ENCODE peak calls at places on chromosomes 1 and 21, in five cellular contexts. H, Z, E, U and A are unnamed samples.

GRCh38 chr1:29643838-29644440 is 407.6 kb downstream of the PTPRU start:
- DNase-seq in E (no peak), U (no peak), Z (no peak), H (no peak), A (no peak)

GRCh38 chr1:204577794-204578478 is 61.7 kb downstream of the MDM4 start:
- DNase-seq in H (no peak), Z (no peak), U (no peak), E (no peak), A (no peak)

GRCh38 chr21:16198546-16198945 is 468.8 kb downstream of the USP25 start:
- DNase-seq in Z (no peak), H (no peak), U (no peak), E (no peak), A (peak)

GRCh38 chr1:23964790-23965740 is 5.4 kb downstream of the PNRC2 start:
- DNase-seq in E (no peak), H (no peak), U (no peak), Z (no peak), A (peak)

GRCh38 chr1:236896716-236897115 is 101.6 kb downstream of the MTR start:
- DNase-seq in H (no peak), U (no peak), E (no peak), Z (no peak), A (no peak)

GRCh38 chr1:187621961-187622360 is 793.2 kb downstream of the PLA2G4A start:
- DNase-seq in Z (peak), H (peak), E (no peak), U (no peak), A (peak)

GRCh38 chr21:37565530-37566223 is 199.1 kb downstream of the DYRK1A start:
- DNase-seq in H (peak), E (peak), U (peak), Z (no peak), A (no peak)

GRCh38 chr1:211126622-211127021 is 7.3 kb downstream of the KCNH1 start:
- DNase-seq in H (no peak), U (no peak), Z (no peak), E (no peak), A (no peak)

GRCh38 chr1:20093940-20094391 is 24.0 kb downstream of the PLA2G5 start:
- DNase-seq in H (no peak), E (no peak), Z (no peak), U (no peak), A (no peak)

GRCh38 chr1:225509376-225509707 is 81.5 kb upstream of the LBR start:
- DNase-seq in Z (no peak), H (no peak), U (no peak), E (no peak), A (no peak)

DNA sequence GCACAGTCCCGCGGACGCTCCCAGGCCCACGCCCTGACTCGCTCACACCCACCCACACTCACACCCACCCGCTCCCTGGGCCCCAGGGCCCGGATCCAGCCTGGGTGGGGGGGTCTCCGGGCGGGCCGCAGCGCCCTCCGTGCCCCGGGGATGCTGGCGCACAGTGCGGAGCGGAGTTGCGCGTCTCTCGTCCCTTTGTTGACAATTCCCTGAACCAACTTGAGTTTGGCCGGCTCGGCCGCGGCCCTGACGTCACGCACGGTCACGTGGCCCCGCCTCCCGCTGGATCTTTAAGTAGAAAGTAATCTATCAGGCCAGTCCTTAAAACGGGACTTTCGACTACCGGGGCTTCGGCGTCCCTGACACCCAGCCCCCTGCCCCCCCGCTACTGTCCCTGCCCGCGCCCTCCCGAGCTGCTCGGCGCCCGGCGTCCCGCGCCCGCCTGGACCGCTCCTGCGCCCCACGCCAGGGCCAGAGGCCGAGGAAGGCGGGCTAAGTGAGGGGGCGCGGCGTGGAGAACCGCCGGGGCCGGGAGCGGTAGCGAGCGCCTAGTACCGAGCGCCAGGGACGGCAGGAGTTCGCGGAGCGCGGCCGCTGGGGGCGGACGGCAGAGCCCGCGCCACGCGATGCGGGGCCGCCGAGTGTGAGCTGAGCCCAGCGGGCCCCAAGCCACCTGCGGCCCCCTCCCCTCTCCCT is at the start of gene FOXD3:
- DNase-seq in E (peak), Z (no peak), U (peak), H (peak), A (peak)
- TF ChIP-seq MYC in E (no peak), Z (no peak), U (no peak), H (no peak), A (no peak)

GRCh38 chr21:24369278-24369677 is 1238.0 kb downstream of the MRPL39 start:
- DNase-seq in H (no peak), Z (no peak), E (no peak), U (no peak), A (no peak)
- TF ChIP-seq MYC in H (no peak), Z (no peak), E (no peak), U (no peak), A (no peak)

GRCh38 chr1:18802231-18802630 is 57.2 kb downstream of the TAS1R2 start:
- DNase-seq in E (no peak), H (no peak), Z (no peak), U (no peak), A (no peak)

GRCh38 chr1:18800258-18800657 is 59.2 kb downstream of the TAS1R2 start:
- DNase-seq in U (peak), H (no peak), Z (no peak), E (no peak), A (no peak)

GRCh38 chr1:18798533-18799445 is 60.7 kb downstream of the TAS1R2 start:
- DNase-seq in E (no peak), H (no peak), Z (no peak), U (no peak), A (no peak)

GRCh38 chr1:18796950-18797349 is 62.5 kb downstream of the TAS1R2 start:
- DNase-seq in E (no peak), Z (no peak), H (no peak), U (no peak), A (no peak)

DNA sequence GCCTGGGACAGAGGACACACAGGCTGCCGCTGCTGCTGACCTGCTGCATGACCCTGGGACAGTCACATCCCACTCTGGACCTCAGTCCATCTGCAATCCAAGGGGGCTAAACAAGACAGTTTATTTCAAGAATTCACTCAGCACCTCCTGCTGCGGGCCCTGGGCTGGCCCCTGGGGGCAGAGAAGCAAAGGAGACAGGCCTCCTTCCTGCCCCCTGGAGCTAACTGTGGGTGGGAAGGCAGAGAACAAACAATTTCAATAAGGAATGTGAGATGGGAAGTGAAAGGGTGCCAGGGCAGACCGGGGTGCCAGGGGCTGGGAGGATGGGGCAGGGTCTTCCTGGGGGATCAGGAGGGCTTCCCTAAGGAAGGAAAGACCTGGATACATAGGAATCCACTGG is 60.0 kb downstream of the TAS1R2 start:
- DNase-seq in Z (no peak), U (peak), H (no peak), E (no peak), A (no peak)
- TF ChIP-seq MYC in Z (no peak), U (no peak), H (no peak), E (no peak), A (no peak)

GRCh38 chr1:156249593-156249992 is 1.7 kb upstream of the PAQR6 start:
- DNase-seq in E (no peak), Z (no peak), U (no peak), H (no peak), A (no peak)

GRCh38 chr1:156246762-156247459 is 945 bp downstream of the PAQR6 start:
- DNase-seq in U (no peak), Z (no peak), E (no peak), H (no peak), A (no peak)

GRCh38 chr1:156246241-156246761 is 1.6 kb downstream of the PAQR6 start:
- DNase-seq in U (no peak), H (peak), E (no peak), Z (no peak), A (no peak)

GRCh38 chr1:156248323-156248683 is 447 bp upstream of the PAQR6 start:
- DNase-seq in Z (no peak), E (no peak), H (no peak), U (no peak), A (no peak)

DNA sequence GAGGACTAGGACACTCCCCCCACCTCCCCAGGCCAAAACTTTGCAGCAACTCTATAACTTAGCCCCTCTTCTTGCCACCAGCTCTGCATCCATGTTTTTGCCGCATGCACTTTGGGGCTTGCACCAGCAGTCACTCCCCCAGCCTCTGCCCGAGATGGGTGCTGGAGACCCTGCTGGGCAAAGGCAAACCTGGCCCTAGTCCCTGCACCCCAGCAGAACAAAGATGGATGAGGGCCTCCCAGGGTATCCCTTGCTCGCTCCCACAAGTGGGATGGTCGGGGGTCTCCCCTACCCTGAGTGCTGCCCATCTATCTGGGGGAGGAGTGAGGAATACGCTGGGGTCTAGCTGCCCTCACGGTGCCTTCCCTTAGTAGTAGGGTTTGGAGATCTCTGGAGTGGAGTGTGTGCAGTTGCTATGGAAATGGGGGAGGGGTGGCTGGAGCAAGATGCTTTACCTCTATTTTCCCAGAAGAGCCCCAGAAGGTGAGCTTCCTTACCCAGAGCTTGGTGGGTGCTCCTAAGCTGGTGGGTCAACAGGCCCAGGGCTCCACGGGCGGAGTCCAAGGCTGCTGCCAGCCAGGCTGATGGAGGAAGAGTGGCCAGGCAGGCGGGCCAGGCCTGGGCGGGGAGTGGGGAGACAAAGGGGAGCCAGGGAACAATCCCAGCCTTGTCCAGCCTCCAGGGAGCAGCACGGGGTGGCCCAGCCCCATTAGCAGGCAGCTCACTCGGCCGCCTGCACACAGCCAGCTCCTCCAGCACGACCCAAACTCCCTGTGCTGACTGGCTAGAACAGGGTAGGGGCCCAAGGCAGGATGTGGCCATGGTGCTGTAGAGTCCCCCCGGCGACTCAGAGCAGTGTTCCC is at the start of gene PAQR6:
- DNase-seq in E (no peak), H (no peak), U (no peak), Z (no peak), A (no peak)
- TF ChIP-seq MYC in E (no peak), H (no peak), U (no peak), Z (no peak), A (no peak)

DNA sequence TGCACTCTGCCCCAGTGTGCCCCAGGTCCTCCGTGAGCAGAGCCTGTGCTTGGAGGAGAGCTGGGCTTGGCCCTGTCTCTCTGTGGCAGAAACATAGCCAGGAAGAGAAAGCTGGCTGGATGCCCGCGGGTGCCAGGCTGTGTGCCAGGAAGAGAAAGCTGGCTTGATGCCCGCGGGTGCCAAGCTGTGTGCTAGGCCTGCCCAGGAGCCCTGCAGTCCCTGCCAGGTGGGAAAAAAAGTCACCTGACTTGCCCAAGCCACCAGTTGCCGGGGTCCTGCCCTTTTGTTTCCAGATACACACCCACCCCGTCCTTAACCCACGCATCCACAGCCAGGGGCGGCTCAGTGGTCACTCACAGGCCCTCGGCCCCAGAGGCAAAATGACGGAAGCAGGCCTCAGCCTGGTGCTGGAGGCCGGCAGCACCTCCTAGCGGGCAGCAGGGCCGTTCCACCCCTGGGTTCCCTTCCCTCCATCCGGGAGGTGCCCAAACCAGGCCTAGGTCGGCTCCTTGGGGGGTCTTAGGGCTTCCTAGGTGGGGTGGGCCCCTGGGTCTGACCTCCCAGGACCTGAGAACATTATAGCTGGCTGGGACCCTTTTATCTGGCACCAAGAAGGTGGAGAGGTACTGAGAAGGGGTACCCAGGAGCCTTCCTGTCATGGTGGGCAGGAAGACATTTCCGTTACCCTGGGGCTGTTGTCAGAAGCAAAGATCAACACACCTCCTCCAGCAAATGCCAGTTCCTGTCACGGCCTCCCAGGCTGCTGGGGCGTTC is 9.1 kb downstream of the ITGB2 start:
- DNase-seq in H (no peak), Z (no peak), U (peak), E (peak), A (peak)
- TF ChIP-seq MYC in H (no peak), Z (no peak), U (no peak), E (no peak), A (no peak)

GRCh38 chr1:93120614-93121013 is 41.5 kb downstream of the MTF2 start:
- DNase-seq in Z (no peak), U (no peak), H (no peak), E (no peak), A (no peak)

GRCh38 chr1:93124556-93125368 is 45.7 kb downstream of the MTF2 start:
- DNase-seq in U (no peak), E (no peak), Z (no peak), H (no peak), A (no peak)

DNA sequence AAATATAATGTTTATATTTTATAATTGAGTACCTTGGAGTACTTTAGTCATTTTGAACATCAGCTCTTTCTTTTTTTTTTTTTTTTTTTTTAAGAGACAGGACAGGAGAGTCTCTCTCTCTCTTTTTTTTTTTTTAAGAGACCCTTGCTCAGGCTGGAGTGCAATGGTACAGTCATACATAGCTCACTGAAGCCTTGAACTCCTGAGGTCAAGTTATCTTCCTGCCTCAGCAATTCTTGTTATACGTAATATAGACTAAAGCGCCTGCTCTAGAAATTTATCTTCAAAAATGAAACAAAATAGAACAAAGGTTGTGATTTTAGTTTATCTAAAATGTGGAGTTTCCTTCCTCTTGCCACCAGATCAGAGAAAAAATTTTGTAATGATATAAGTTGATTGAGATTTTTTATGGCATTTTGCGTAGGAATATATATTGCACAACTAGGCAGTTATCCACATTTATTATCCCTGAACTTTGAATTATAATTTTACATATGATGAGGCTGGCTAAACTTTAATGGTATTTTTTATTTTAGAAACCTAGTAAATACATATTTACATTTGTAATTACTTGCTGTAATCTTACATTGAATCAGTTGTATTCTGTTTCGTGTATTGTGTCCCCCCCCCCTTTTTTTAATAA is 44.2 kb downstream of the MTF2 start:
- DNase-seq in Z (no peak), U (no peak), H (no peak), E (no peak), A (peak)
- TF ChIP-seq MYC in Z (no peak), U (no peak), H (no peak), E (no peak), A (no peak)

GRCh38 chr1:53959664-53960250 is 13.6 kb downstream of the LRRC42 start:
- DNase-seq in E (peak), U (peak), Z (no peak), H (peak), A (peak)
- TF ChIP-seq MYC in E (no peak), U (no peak), Z (no peak), H (no peak), A (no peak)

GRCh38 chr1:55472784-55473183 is 257.6 kb upstream of the USP24 start:
- DNase-seq in E (peak), U (peak), Z (no peak), H (no peak), A (peak)
- TF ChIP-seq MYC in E (no peak), U (no peak), Z (no peak), H (no peak), A (no peak)

DNA sequence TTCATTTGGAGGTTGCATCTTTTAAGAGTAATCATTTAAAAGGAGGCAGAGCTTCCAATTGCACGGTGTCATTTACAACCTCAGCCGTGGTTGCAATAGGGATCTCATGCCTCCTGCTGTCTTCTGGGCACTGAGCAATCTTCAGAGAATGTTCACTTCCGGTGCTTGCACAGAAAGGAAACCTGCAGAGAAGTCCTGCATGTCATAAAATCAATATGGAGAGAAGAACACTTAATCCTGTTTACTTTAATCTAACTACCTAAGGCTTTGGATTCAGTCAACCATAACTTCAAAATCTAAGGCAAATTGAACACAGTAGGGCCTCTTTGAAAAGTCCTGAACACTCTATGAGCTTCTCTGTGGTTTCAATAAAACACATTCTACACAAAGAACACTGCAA is 11.3 kb upstream of the MAP10 start:
- DNase-seq in Z (no peak), H (peak), E (peak), U (no peak), A (peak)
- TF ChIP-seq MYC in Z (no peak), H (peak), E (no peak), U (no peak), A (no peak)